ENCODE peak calls at places on chromosomes 13 and 19, in four cellular contexts. B is Peyer's patch, O is iPS DF 6.9, R is upper lobe of right lung. K is an unnamed sample. For H3K4me1, the result is how much of the 10 kb centered on the place peaks cover.

GRCh38 chr13:113411216-113412023 is 41.9 kb downstream of the ADPRHL1 start:
- DNase-seq in B (peak), O (no peak), R (peak), K (peak)

GRCh38 chr13:37277007-37277406 is 171.5 kb upstream of the CSNK1A1L start:
- DNase-seq in B (no peak), O (no peak), R (no peak), K (no peak)

GRCh38 chr19:54432144-54432738 is 16.8 kb upstream of the LENG8 start:
- DNase-seq in B (no peak), O (no peak), R (no peak), K (no peak)

GRCh38 chr13:52164989-52165388 is 5.6 kb upstream of the NEK3 start:
- DNase-seq in B (no peak), O (no peak), R (no peak), K (no peak)

GRCh38 chr19:4722671-4723464 is 774 bp downstream of the DPP9 start:
- DNase-seq in B (peak), O (no peak), R (no peak), K (peak)

GRCh38 chr19:54158812-54159351 is 639 bp downstream of the LENG1 start:
- DNase-seq in B (no peak), O (no peak), R (no peak), K (peak)

GRCh38 chr13:48783831-48784230 is 130.1 kb downstream of the CYSLTR2 start:
- DNase-seq in B (no peak), O (no peak), R (no peak), K (no peak)

GRCh38 chr13:74046461-74046860 is 87.7 kb downstream of the KLF12 start:
- DNase-seq in B (no peak), O (no peak), R (no peak), K (no peak)

GRCh38 chr19:48918801-48919247 is 14.7 kb upstream of the DHDH start:
- DNase-seq in B (no peak), O (no peak), R (no peak), K (no peak)

GRCh38 chr13:26254583-26255102 is 714 bp downstream of the CDK8 start:
- DNase-seq in B (peak), O (no peak), R (peak), K (peak)

GRCh38 chr13:73351730-73352129 is 292.9 kb downstream of the KLF5 start:
- DNase-seq in B (no peak), O (no peak), R (no peak), K (no peak)

GRCh38 chr19:7915250-7916136 is 863 bp downstream of the TGFBR3L start:
- DNase-seq in B (no peak), O (no peak), R (peak), K (no peak)

GRCh38 chr13:65417953-65418352 is 1812.2 kb downstream of the PCDH9 start:
- DNase-seq in B (no peak), O (no peak), R (no peak), K (no peak)

GRCh38 chr19:48935864-48936263 is 2.4 kb downstream of the DHDH start:
- DNase-seq in B (no peak), O (no peak), R (no peak), K (no peak)

GRCh38 chr13:29758591-29759114 is 91.8 kb downstream of the UBL3 start:
- DNase-seq in B (peak), O (no peak), R (peak), K (peak)

GRCh38 chr13:46058268-46058667 is 5.7 kb upstream of the ZC3H13 start:
- DNase-seq in B (no peak), O (no peak), R (no peak), K (no peak)

GRCh38 chr19:45498411-45499195 is at the start of gene PPM1N:
- DNase-seq in B (peak), O (no peak), R (peak), K (peak)

GRCh38 chr19:13022859-13023636 is 27.8 kb downstream of the NFIX start:
- DNase-seq in B (peak), O (no peak), R (peak), K (peak)

GRCh38 chr19:50607388-50607787 is 32.3 kb downstream of the SYT3 start:
- DNase-seq in B (no peak), O (no peak), R (no peak), K (no peak)
- H3K27ac ChIP-seq in B (no peak), O (no peak), R (no peak), K (no peak)

GRCh38 chr13:96996886-96997285 is 2.6 kb upstream of the OXGR1 start:
- DNase-seq in B (no peak), O (no peak), R (no peak), K (no peak)
- H3K4me3 ChIP-seq in B (no peak), O (no peak), R (no peak), K (no peak)

DNA sequence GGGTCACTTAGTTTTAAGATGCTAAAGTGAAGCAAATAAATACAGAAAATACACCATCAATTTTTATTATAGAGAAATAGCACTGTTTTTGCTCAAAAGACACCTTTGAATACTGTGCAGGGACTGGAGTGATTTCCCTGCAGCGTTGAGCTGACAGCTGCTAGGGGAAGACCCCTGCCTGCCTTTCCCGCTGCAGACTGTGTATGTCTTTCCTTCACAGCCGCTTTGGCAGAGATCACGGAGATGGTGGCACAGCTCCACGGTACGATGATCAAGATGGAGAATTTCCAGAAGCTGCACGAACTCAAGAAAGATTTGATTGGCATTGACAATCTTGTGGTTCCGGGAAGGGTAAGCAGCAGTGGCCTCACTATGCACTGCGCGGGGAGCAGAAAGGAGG is 141.6 kb downstream of the STK24 start:
- DNase-seq in B (no peak), O (no peak), R (no peak), K (no peak)
- H3K4me1 ChIP-seq in B (under half), O (under half), R (under half), K (under half)

DNA sequence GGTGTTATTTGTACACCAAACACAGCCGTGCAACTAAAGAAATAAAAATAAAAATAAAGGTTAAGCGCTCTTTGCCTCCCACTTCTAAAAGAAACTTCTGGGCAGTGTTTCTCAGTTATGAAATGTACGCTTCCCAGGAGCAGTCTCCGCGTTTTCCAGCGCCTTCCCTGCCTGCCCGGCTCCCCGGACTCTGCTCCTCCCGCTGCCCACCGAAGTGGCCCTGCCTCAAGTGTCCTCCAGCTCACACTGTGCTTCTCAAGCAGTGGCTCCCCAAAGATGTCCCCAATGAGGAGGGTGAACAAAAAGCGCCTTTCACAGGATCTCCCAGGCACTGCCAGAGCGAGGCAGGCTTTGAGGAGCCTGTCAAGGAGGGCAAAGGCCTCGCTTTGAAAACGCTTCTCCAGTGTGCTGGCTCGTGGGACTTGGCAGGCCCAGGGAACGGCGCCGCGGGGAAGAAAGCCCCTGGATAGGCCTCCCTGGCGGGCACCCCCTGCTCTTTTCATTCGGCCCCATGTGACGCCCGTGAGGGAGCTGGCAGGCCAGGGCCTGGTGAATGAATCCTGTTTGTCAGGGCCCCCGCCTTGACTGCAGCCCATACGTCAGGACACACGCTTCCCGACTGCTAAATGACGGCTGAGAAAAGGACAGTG is 187.1 kb downstream of the FOXO1 start:
- DNase-seq in B (no peak), O (no peak), R (no peak), K (peak)
- H3K27ac ChIP-seq in B (no peak), O (no peak), R (no peak), K (no peak)

DNA sequence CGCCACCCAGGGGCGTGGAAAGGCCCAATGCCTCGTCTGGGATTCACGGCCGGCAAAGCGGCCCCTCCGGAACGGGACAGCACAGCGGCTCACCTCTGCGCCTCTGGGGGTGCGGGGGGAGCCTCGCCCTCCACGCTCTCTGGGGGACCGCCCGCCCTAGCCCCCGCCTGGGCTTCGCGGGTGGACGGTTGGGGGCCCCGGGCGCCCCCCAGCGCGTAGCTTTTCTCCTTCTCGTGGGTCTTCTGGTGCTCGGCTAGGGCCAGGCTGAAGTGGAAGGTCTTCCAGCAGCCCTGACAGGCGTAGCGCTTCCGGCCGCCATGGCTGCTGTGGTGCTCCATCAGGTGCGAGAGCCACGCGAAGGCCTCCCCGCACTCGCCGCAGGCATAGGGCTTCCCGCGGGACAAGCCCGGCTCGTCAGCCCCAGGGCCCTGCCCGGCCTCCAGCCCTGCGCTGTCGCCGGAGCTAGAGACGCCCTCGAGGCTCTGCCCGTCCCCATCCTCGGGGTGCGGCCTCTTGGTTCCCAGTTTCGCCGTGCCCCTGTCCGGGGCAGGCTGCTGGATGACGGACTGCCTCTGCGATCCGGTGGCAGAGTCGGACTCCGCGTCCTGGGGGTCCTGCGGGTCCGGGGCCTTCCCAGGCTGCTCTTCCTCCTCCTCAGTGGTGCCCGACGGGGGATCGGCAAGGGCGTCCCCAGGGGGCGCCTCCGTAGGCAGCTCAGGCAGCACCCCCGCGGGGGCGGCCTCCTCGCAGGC is 13.3 kb downstream of the ZSCAN18 start:
- DNase-seq in B (no peak), O (no peak), R (peak), K (no peak)
- H3K4me3 ChIP-seq in B (no peak), O (no peak), R (no peak), K (no peak)

GRCh38 chr19:15284091-15284490 is 48.2 kb downstream of the BRD4 start:
- DNase-seq in B (no peak), O (no peak), R (no peak), K (no peak)

GRCh38 chr19:15284896-15285295 is 47.4 kb downstream of the BRD4 start:
- DNase-seq in B (no peak), O (no peak), R (no peak), K (no peak)

GRCh38 chr19:15287496-15287895 is 44.8 kb downstream of the BRD4 start:
- DNase-seq in B (no peak), O (no peak), R (no peak), K (no peak)

GRCh38 chr19:15286688-15287355 is 45.5 kb downstream of the BRD4 start:
- DNase-seq in B (no peak), O (no peak), R (no peak), K (no peak)

GRCh38 chr19:15285896-15286591 is 46.3 kb downstream of the BRD4 start:
- DNase-seq in B (peak), O (no peak), R (no peak), K (no peak)
- H3K4me1 ChIP-seq in B (under half), O (under half), R (half or more), K (half or more)

GRCh38 chr19:963401-964022 is 20.6 kb upstream of the WDR18 start:
- DNase-seq in B (no peak), O (no peak), R (no peak), K (no peak)

GRCh38 chr19:960601-960938 is 23.6 kb upstream of the WDR18 start:
- DNase-seq in B (no peak), O (no peak), R (no peak), K (no peak)

GRCh38 chr19:959935-960502 is 24.1 kb upstream of the WDR18 start:
- DNase-seq in B (no peak), O (no peak), R (no peak), K (no peak)

GRCh38 chr19:962683-963385 is 21.3 kb upstream of the WDR18 start:
- DNase-seq in B (no peak), O (no peak), R (no peak), K (no peak)

DNA sequence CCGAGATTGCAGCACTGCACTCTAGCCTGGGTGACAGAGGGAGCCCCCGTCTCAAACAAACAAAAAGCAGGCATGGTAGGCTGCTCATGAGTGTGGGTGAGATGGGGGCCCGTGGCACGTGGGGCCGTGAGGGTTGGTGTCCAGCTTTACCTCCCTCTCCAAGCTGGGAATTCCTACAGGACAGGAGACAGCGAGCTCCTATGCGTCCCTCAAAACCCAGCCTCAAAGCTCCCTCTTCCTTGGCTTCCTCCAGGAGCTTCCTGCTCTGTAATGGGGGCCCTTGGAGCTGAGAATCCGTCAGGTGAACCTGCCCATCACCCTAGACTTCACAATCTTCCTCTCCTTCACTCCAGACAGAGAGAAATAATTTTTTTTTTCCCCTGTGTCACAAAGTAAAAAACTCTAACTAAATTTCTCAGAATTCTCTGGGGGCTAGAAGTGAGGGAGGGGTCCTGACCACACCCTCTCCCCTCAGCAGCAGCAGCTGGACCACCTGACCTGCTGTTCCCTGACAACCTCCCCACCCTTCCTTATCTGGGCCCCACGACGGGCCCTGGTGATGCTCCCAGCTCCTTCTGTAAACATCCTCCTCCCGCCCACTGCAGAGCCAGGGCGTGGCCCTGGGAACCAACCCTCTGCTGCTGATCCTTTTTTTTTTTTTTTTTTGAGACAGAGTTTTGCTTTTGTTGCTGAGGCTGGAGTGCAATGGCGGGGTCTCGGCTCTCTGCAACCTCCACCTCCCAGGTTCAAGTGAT is 22.1 kb upstream of the WDR18 start:
- DNase-seq in B (peak), O (no peak), R (no peak), K (peak)
- H3K27ac ChIP-seq in B (no peak), O (no peak), R (no peak), K (no peak)